ENCODE peak calls at places on chromosomes 13 and 19, in six cellular contexts. One of them, this sample, is unnamed.

GRCh38 chr19:57664269-57665127 is 4.2 kb upstream of the ZSCAN4 start:
- DNase-seq in sciatic nerve: peak; percentile 59
- DNase-seq in cardiac muscle cell: peak; percentile 76
- DNase-seq in activated naive CD4-positive, alpha-beta T cell: no peak
- DNase-seq in NCI-H1930: peak; percentile 67
- DNase-seq in fibroblast of the aortic adventitia: peak; percentile 46
- DNase-seq in this sample: peak; percentile 83

GRCh38 chr19:30664358-30665058 is 292.3 kb downstream of the ZNF536 start:
- DNase-seq in sciatic nerve: no peak
- DNase-seq in cardiac muscle cell: peak; percentile 8
- DNase-seq in activated naive CD4-positive, alpha-beta T cell: no peak
- DNase-seq in NCI-H1930: no peak
- DNase-seq in fibroblast of the aortic adventitia: peak; percentile 6
- DNase-seq in this sample: peak; percentile 76

GRCh38 chr13:26695891-26696311 is 64.7 kb downstream of the GPR12 start:
- DNase-seq in sciatic nerve: no peak
- DNase-seq in cardiac muscle cell: no peak
- DNase-seq in activated naive CD4-positive, alpha-beta T cell: no peak
- DNase-seq in NCI-H1930: no peak
- DNase-seq in fibroblast of the aortic adventitia: no peak
- DNase-seq in this sample: no peak

GRCh38 chr19:5547881-5548280 is 19.9 kb downstream of the TINCR start:
- DNase-seq in sciatic nerve: no peak
- DNase-seq in cardiac muscle cell: peak; percentile 62
- DNase-seq in activated naive CD4-positive, alpha-beta T cell: no peak
- DNase-seq in NCI-H1930: no peak
- DNase-seq in fibroblast of the aortic adventitia: peak; percentile 52
- DNase-seq in this sample: peak; percentile 53

GRCh38 chr19:55678121-55678671 is 3.2 kb downstream of the EPN1 start:
- DNase-seq in sciatic nerve: no peak
- DNase-seq in cardiac muscle cell: no peak
- DNase-seq in activated naive CD4-positive, alpha-beta T cell: no peak
- DNase-seq in NCI-H1930: no peak
- DNase-seq in fibroblast of the aortic adventitia: no peak
- DNase-seq in this sample: no peak

GRCh38 chr13:85431720-85432119 is 367.5 kb downstream of the SLITRK6 start:
- DNase-seq in sciatic nerve: no peak
- DNase-seq in cardiac muscle cell: no peak
- DNase-seq in activated naive CD4-positive, alpha-beta T cell: no peak
- DNase-seq in NCI-H1930: no peak
- DNase-seq in fibroblast of the aortic adventitia: no peak
- DNase-seq in this sample: no peak

GRCh38 chr13:101309014-101309619 is 107.2 kb downstream of the NALCN start:
- DNase-seq in sciatic nerve: no peak
- DNase-seq in cardiac muscle cell: peak; percentile 30
- DNase-seq in activated naive CD4-positive, alpha-beta T cell: no peak
- DNase-seq in NCI-H1930: no peak
- DNase-seq in fibroblast of the aortic adventitia: peak; percentile 97
- DNase-seq in this sample: no peak

GRCh38 chr19:7715671-7716070 is 13.7 kb upstream of the FCER2 start:
- DNase-seq in sciatic nerve: no peak
- DNase-seq in cardiac muscle cell: no peak
- DNase-seq in activated naive CD4-positive, alpha-beta T cell: no peak
- DNase-seq in NCI-H1930: no peak
- DNase-seq in fibroblast of the aortic adventitia: no peak
- DNase-seq in this sample: no peak

GRCh38 chr13:29905845-29906244 is 55.4 kb upstream of the UBL3 start:
- DNase-seq in sciatic nerve: no peak
- DNase-seq in cardiac muscle cell: peak; percentile 70
- DNase-seq in activated naive CD4-positive, alpha-beta T cell: no peak
- DNase-seq in NCI-H1930: no peak
- DNase-seq in fibroblast of the aortic adventitia: peak; percentile 55
- DNase-seq in this sample: no peak

GRCh38 chr13:97224544-97225324 is 2.6 kb downstream of the MBNL2 start:
- DNase-seq in sciatic nerve: no peak
- DNase-seq in cardiac muscle cell: peak; percentile 66
- DNase-seq in activated naive CD4-positive, alpha-beta T cell: no peak
- DNase-seq in NCI-H1930: no peak
- DNase-seq in fibroblast of the aortic adventitia: peak; percentile 57
- DNase-seq in this sample: no peak

GRCh38 chr13:65946387-65946786 is 1283.7 kb downstream of the PCDH9 start:
- DNase-seq in sciatic nerve: no peak
- DNase-seq in cardiac muscle cell: no peak
- DNase-seq in activated naive CD4-positive, alpha-beta T cell: no peak
- DNase-seq in NCI-H1930: peak; percentile 22
- DNase-seq in fibroblast of the aortic adventitia: no peak
- DNase-seq in this sample: no peak

GRCh38 chr19:44602071-44602470 is 11.3 kb upstream of the IGSF23 start:
- DNase-seq in sciatic nerve: no peak
- DNase-seq in cardiac muscle cell: no peak
- DNase-seq in activated naive CD4-positive, alpha-beta T cell: no peak
- DNase-seq in NCI-H1930: peak; percentile 21
- DNase-seq in fibroblast of the aortic adventitia: no peak
- DNase-seq in this sample: no peak

GRCh38 chr19:45505996-45506245 is 1.4 kb upstream of the VASP start:
- DNase-seq in sciatic nerve: no peak
- DNase-seq in cardiac muscle cell: no peak
- DNase-seq in activated naive CD4-positive, alpha-beta T cell: no peak
- DNase-seq in NCI-H1930: no peak
- DNase-seq in fibroblast of the aortic adventitia: no peak
- DNase-seq in this sample: no peak

GRCh38 chr19:46890423-46891170 is 29.8 kb downstream of the ARHGAP35 start:
- DNase-seq in sciatic nerve: no peak
- DNase-seq in cardiac muscle cell: peak; percentile 53
- DNase-seq in activated naive CD4-positive, alpha-beta T cell: no peak
- DNase-seq in NCI-H1930: peak; percentile 28
- DNase-seq in fibroblast of the aortic adventitia: peak; percentile 93
- DNase-seq in this sample: no peak

GRCh38 chr13:20616059-20616797 is 49.3 kb downstream of the IFT88 start:
- DNase-seq in sciatic nerve: no peak
- DNase-seq in cardiac muscle cell: peak; percentile 51
- DNase-seq in activated naive CD4-positive, alpha-beta T cell: no peak
- DNase-seq in NCI-H1930: no peak
- DNase-seq in fibroblast of the aortic adventitia: peak; percentile 75
- DNase-seq in this sample: no peak

GRCh38 chr19:11196406-11197287 is 698 bp downstream of the KANK2 start:
- DNase-seq in sciatic nerve: peak; percentile 79
- DNase-seq in cardiac muscle cell: peak; percentile 50
- DNase-seq in activated naive CD4-positive, alpha-beta T cell: no peak
- DNase-seq in NCI-H1930: no peak
- DNase-seq in fibroblast of the aortic adventitia: no peak
- DNase-seq in this sample: peak; percentile 57

GRCh38 chr13:31913459-31913858 is 118.1 kb upstream of the FRY start:
- DNase-seq in sciatic nerve: no peak
- DNase-seq in cardiac muscle cell: no peak
- DNase-seq in activated naive CD4-positive, alpha-beta T cell: no peak
- DNase-seq in NCI-H1930: peak; percentile 37
- DNase-seq in fibroblast of the aortic adventitia: no peak
- DNase-seq in this sample: no peak

GRCh38 chr19:52190679-52191293 is 934 bp downstream of the PPP2R1A start:
- DNase-seq in sciatic nerve: peak; percentile 62
- DNase-seq in cardiac muscle cell: peak; percentile 58
- DNase-seq in activated naive CD4-positive, alpha-beta T cell: no peak
- DNase-seq in NCI-H1930: no peak
- DNase-seq in fibroblast of the aortic adventitia: peak; percentile 43
- DNase-seq in this sample: peak; percentile 38

GRCh38 chr19:38004505-38005223 is 97.7 kb downstream of the SIPA1L3 start:
- DNase-seq in sciatic nerve: peak; percentile 86
- DNase-seq in cardiac muscle cell: peak; percentile 96
- DNase-seq in activated naive CD4-positive, alpha-beta T cell: no peak
- DNase-seq in NCI-H1930: no peak
- DNase-seq in fibroblast of the aortic adventitia: peak; percentile 98
- DNase-seq in this sample: peak; percentile 92

GRCh38 chr13:87331178-87331577 is 340.0 kb upstream of the SLITRK5 start:
- DNase-seq in sciatic nerve: no peak
- DNase-seq in cardiac muscle cell: no peak
- DNase-seq in activated naive CD4-positive, alpha-beta T cell: no peak
- DNase-seq in NCI-H1930: no peak
- DNase-seq in fibroblast of the aortic adventitia: no peak
- DNase-seq in this sample: no peak

GRCh38 chr13:90696254-90696653 is 651.2 kb upstream of the MIR17HG start:
- DNase-seq in sciatic nerve: no peak
- DNase-seq in cardiac muscle cell: peak; percentile 75
- DNase-seq in activated naive CD4-positive, alpha-beta T cell: no peak
- DNase-seq in NCI-H1930: no peak
- DNase-seq in fibroblast of the aortic adventitia: peak; percentile 37
- DNase-seq in this sample: no peak

GRCh38 chr13:77779461-77780272 is 82.2 kb downstream of the SLAIN1 start:
- DNase-seq in sciatic nerve: no peak
- DNase-seq in cardiac muscle cell: peak; percentile 87
- DNase-seq in activated naive CD4-positive, alpha-beta T cell: no peak
- DNase-seq in NCI-H1930: peak; percentile 51
- DNase-seq in fibroblast of the aortic adventitia: peak; percentile 92
- DNase-seq in this sample: peak; percentile 69